ENCODE peak calls at places on chromosome 7, in seven cellular contexts. One of them, this sample, is unnamed.

GRCh38 chr7:27198871-27199801 is 755 bp downstream of the HOXA13 start:
- DNase-seq in heart left ventricle: no peak
- DNase-seq in testis: no peak
- DNase-seq in adrenal gland: no peak
- DNase-seq in tibial nerve: no peak
- DNase-seq in HepG2: no peak
- DNase-seq in uterus: no peak
- DNase-seq in this sample: no peak

GRCh38 chr7:45191361-45191760 is 33.8 kb downstream of the RAMP3 start:
- DNase-seq in heart left ventricle: no peak
- DNase-seq in testis: no peak
- DNase-seq in adrenal gland: no peak
- DNase-seq in tibial nerve: no peak
- DNase-seq in HepG2: no peak
- DNase-seq in uterus: no peak
- DNase-seq in this sample: no peak

GRCh38 chr7:151754142-151754590 is 122.7 kb downstream of the PRKAG2 start:
- DNase-seq in heart left ventricle: peak
- DNase-seq in testis: peak
- DNase-seq in adrenal gland: peak
- DNase-seq in tibial nerve: peak
- DNase-seq in HepG2: peak
- DNase-seq in uterus: peak
- DNase-seq in this sample: peak

GRCh38 chr7:116097365-116098009 is 66.9 kb upstream of the TFEC start:
- DNase-seq in heart left ventricle: no peak
- DNase-seq in testis: no peak
- DNase-seq in adrenal gland: no peak
- DNase-seq in tibial nerve: no peak
- DNase-seq in HepG2: peak
- DNase-seq in uterus: no peak
- DNase-seq in this sample: no peak

GRCh38 chr7:2417981-2418481 is 14.6 kb downstream of the CHST12 start:
- DNase-seq in heart left ventricle: peak
- DNase-seq in testis: no peak
- DNase-seq in adrenal gland: no peak
- DNase-seq in tibial nerve: no peak
- DNase-seq in HepG2: no peak
- DNase-seq in uterus: no peak
- DNase-seq in this sample: no peak

GRCh38 chr7:131007439-131008330 is 273.7 kb upstream of the KLF14 start:
- DNase-seq in heart left ventricle: peak
- DNase-seq in testis: peak
- DNase-seq in adrenal gland: peak
- DNase-seq in tibial nerve: peak
- DNase-seq in HepG2: peak
- DNase-seq in uterus: peak
- DNase-seq in this sample: peak

GRCh38 chr7:45973725-45974532 is 52.9 kb upstream of the IGFBP3 start:
- DNase-seq in heart left ventricle: no peak
- DNase-seq in testis: peak
- DNase-seq in adrenal gland: no peak
- DNase-seq in tibial nerve: no peak
- DNase-seq in HepG2: peak
- DNase-seq in uterus: no peak
- DNase-seq in this sample: no peak

GRCh38 chr7:84857336-84857735 is 329.5 kb downstream of the SEMA3D start:
- DNase-seq in heart left ventricle: no peak
- DNase-seq in testis: no peak
- DNase-seq in adrenal gland: no peak
- DNase-seq in tibial nerve: no peak
- DNase-seq in HepG2: no peak
- DNase-seq in uterus: no peak
- DNase-seq in this sample: no peak

GRCh38 chr7:12646139-12646538 is 41.3 kb upstream of the ARL4A start:
- DNase-seq in heart left ventricle: no peak
- DNase-seq in testis: no peak
- DNase-seq in adrenal gland: no peak
- DNase-seq in tibial nerve: no peak
- DNase-seq in HepG2: peak
- DNase-seq in uterus: no peak
- DNase-seq in this sample: no peak

GRCh38 chr7:156432018-156432417 is 208.6 kb upstream of the RNF32 start:
- DNase-seq in heart left ventricle: no peak
- DNase-seq in testis: no peak
- DNase-seq in adrenal gland: no peak
- DNase-seq in tibial nerve: no peak
- DNase-seq in HepG2: no peak
- DNase-seq in uterus: no peak
- DNase-seq in this sample: no peak

GRCh38 chr7:111006691-111007090 is 84.2 kb upstream of the LRRN3 start:
- DNase-seq in heart left ventricle: no peak
- DNase-seq in testis: no peak
- DNase-seq in adrenal gland: no peak
- DNase-seq in tibial nerve: no peak
- DNase-seq in HepG2: no peak
- DNase-seq in uterus: no peak
- DNase-seq in this sample: no peak

GRCh38 chr7:108016841-108017775 is 14.1 kb upstream of the LAMB1 start:
- DNase-seq in heart left ventricle: no peak
- DNase-seq in testis: no peak
- DNase-seq in adrenal gland: no peak
- DNase-seq in tibial nerve: peak
- DNase-seq in HepG2: peak
- DNase-seq in uterus: no peak
- DNase-seq in this sample: no peak

GRCh38 chr7:131538071-131538790 is 18.2 kb downstream of the PODXL start:
- DNase-seq in heart left ventricle: no peak
- DNase-seq in testis: no peak
- DNase-seq in adrenal gland: no peak
- DNase-seq in tibial nerve: no peak
- DNase-seq in HepG2: no peak
- DNase-seq in uterus: no peak
- DNase-seq in this sample: no peak

GRCh38 chr7:43668035-43668434 is 61.3 kb downstream of the COA1 start:
- DNase-seq in heart left ventricle: no peak
- DNase-seq in testis: no peak
- DNase-seq in adrenal gland: no peak
- DNase-seq in tibial nerve: no peak
- DNase-seq in HepG2: no peak
- DNase-seq in uterus: no peak
- DNase-seq in this sample: no peak

GRCh38 chr7:41448104-41448503 is 254.8 kb downstream of the INHBA start:
- DNase-seq in heart left ventricle: no peak
- DNase-seq in testis: no peak
- DNase-seq in adrenal gland: no peak
- DNase-seq in tibial nerve: no peak
- DNase-seq in HepG2: peak
- DNase-seq in uterus: no peak
- DNase-seq in this sample: no peak

GRCh38 chr7:141295367-141295895 is 221.6 kb downstream of the TMEM178B start:
- DNase-seq in heart left ventricle: no peak
- DNase-seq in testis: no peak
- DNase-seq in adrenal gland: no peak
- DNase-seq in tibial nerve: no peak
- DNase-seq in HepG2: no peak
- DNase-seq in uterus: no peak
- DNase-seq in this sample: no peak

GRCh38 chr7:90337106-90337505 is 9.4 kb upstream of the GTPBP10 start:
- DNase-seq in heart left ventricle: no peak
- DNase-seq in testis: no peak
- DNase-seq in adrenal gland: no peak
- DNase-seq in tibial nerve: no peak
- DNase-seq in HepG2: no peak
- DNase-seq in uterus: no peak
- DNase-seq in this sample: no peak

GRCh38 chr7:50359995-50360925 is 55.7 kb downstream of the IKZF1 start:
- DNase-seq in heart left ventricle: no peak
- DNase-seq in testis: no peak
- DNase-seq in adrenal gland: no peak
- DNase-seq in tibial nerve: no peak
- DNase-seq in HepG2: no peak
- DNase-seq in uterus: no peak
- DNase-seq in this sample: no peak

GRCh38 chr7:90580051-90580450 is 16.1 kb upstream of the CDK14 start:
- DNase-seq in heart left ventricle: no peak
- DNase-seq in testis: no peak
- DNase-seq in adrenal gland: no peak
- DNase-seq in tibial nerve: no peak
- DNase-seq in HepG2: no peak
- DNase-seq in uterus: no peak
- DNase-seq in this sample: no peak

GRCh38 chr7:155921086-155921803 is 109.0 kb upstream of the SHH start:
- DNase-seq in heart left ventricle: no peak
- DNase-seq in testis: no peak
- DNase-seq in adrenal gland: no peak
- DNase-seq in tibial nerve: no peak
- DNase-seq in HepG2: no peak
- DNase-seq in uterus: no peak
- DNase-seq in this sample: no peak

GRCh38 chr7:77242535-77242934 is 42.9 kb upstream of the FGL2 start:
- DNase-seq in heart left ventricle: no peak
- DNase-seq in testis: no peak
- DNase-seq in adrenal gland: no peak
- DNase-seq in tibial nerve: no peak
- DNase-seq in HepG2: no peak
- DNase-seq in uterus: no peak
- DNase-seq in this sample: no peak
- H3K4me3 ChIP-seq in heart left ventricle: peak
- H3K4me3 ChIP-seq in testis: no peak
- H3K4me3 ChIP-seq in adrenal gland: no peak
- H3K4me3 ChIP-seq in tibial nerve: no peak
- H3K4me3 ChIP-seq in HepG2: no peak
- H3K4me3 ChIP-seq in uterus: no peak
- H3K4me3 ChIP-seq in this sample: no peak

GRCh38 chr7:38229386-38229785 is 44.0 kb downstream of the TARP start:
- DNase-seq in heart left ventricle: no peak
- DNase-seq in testis: no peak
- DNase-seq in adrenal gland: no peak
- DNase-seq in tibial nerve: no peak
- DNase-seq in HepG2: no peak
- DNase-seq in uterus: no peak
- DNase-seq in this sample: no peak
- TF ChIP-seq POLR2A in heart left ventricle: no peak
- TF ChIP-seq POLR2A in testis: no peak
- TF ChIP-seq POLR2A in adrenal gland: no peak
- TF ChIP-seq POLR2A in tibial nerve: no peak
- TF ChIP-seq POLR2A in HepG2: no peak
- TF ChIP-seq POLR2A in uterus: no peak
- TF ChIP-seq POLR2A in this sample: no peak

GRCh38 chr7:148986737-148987009 is 41.6 kb downstream of the PDIA4 start:
- DNase-seq in heart left ventricle: no peak
- DNase-seq in testis: no peak
- DNase-seq in adrenal gland: no peak
- DNase-seq in tibial nerve: no peak
- DNase-seq in HepG2: no peak
- DNase-seq in uterus: no peak
- DNase-seq in this sample: no peak

GRCh38 chr7:148979827-148980226 is 48.5 kb downstream of the PDIA4 start:
- DNase-seq in heart left ventricle: no peak
- DNase-seq in testis: no peak
- DNase-seq in adrenal gland: no peak
- DNase-seq in tibial nerve: no peak
- DNase-seq in HepG2: no peak
- DNase-seq in uterus: no peak
- DNase-seq in this sample: no peak

GRCh38 chr7:148983220-148984146 is 44.8 kb downstream of the PDIA4 start:
- DNase-seq in heart left ventricle: peak
- DNase-seq in testis: peak
- DNase-seq in adrenal gland: peak
- DNase-seq in tibial nerve: peak
- DNase-seq in HepG2: peak
- DNase-seq in uterus: peak
- DNase-seq in this sample: peak

GRCh38 chr7:148987010-148987750 is 41.1 kb downstream of the PDIA4 start:
- DNase-seq in heart left ventricle: peak
- DNase-seq in testis: peak
- DNase-seq in adrenal gland: peak
- DNase-seq in tibial nerve: peak
- DNase-seq in HepG2: peak
- DNase-seq in uterus: peak
- DNase-seq in this sample: peak

GRCh38 chr7:148982596-148983219 is 45.6 kb downstream of the PDIA4 start:
- DNase-seq in heart left ventricle: no peak
- DNase-seq in testis: peak
- DNase-seq in adrenal gland: peak
- DNase-seq in tibial nerve: no peak
- DNase-seq in HepG2: no peak
- DNase-seq in uterus: no peak
- DNase-seq in this sample: no peak
- H3K27ac ChIP-seq in heart left ventricle: no peak
- H3K27ac ChIP-seq in testis: peak
- H3K27ac ChIP-seq in adrenal gland: no peak
- H3K27ac ChIP-seq in tibial nerve: no peak
- H3K27ac ChIP-seq in HepG2: no peak
- H3K27ac ChIP-seq in uterus: peak
- H3K27ac ChIP-seq in this sample: peak

GRCh38 chr7:87318741-87319140 is 26.7 kb upstream of the CROT start:
- DNase-seq in heart left ventricle: no peak
- DNase-seq in testis: no peak
- DNase-seq in adrenal gland: no peak
- DNase-seq in tibial nerve: no peak
- DNase-seq in HepG2: peak
- DNase-seq in uterus: no peak
- DNase-seq in this sample: no peak

GRCh38 chr7:87316097-87316700 is 29.3 kb upstream of the CROT start:
- DNase-seq in heart left ventricle: no peak
- DNase-seq in testis: no peak
- DNase-seq in adrenal gland: no peak
- DNase-seq in tibial nerve: no peak
- DNase-seq in HepG2: no peak
- DNase-seq in uterus: no peak
- DNase-seq in this sample: no peak

GRCh38 chr7:87316846-87317545 is 28.5 kb upstream of the CROT start:
- DNase-seq in heart left ventricle: no peak
- DNase-seq in testis: no peak
- DNase-seq in adrenal gland: no peak
- DNase-seq in tibial nerve: no peak
- DNase-seq in HepG2: peak
- DNase-seq in uterus: no peak
- DNase-seq in this sample: no peak

GRCh38 chr7:87312215-87312865 is 33.1 kb upstream of the CROT start:
- DNase-seq in heart left ventricle: no peak
- DNase-seq in testis: peak
- DNase-seq in adrenal gland: peak
- DNase-seq in tibial nerve: peak
- DNase-seq in HepG2: peak
- DNase-seq in uterus: peak
- DNase-seq in this sample: peak

DNA sequence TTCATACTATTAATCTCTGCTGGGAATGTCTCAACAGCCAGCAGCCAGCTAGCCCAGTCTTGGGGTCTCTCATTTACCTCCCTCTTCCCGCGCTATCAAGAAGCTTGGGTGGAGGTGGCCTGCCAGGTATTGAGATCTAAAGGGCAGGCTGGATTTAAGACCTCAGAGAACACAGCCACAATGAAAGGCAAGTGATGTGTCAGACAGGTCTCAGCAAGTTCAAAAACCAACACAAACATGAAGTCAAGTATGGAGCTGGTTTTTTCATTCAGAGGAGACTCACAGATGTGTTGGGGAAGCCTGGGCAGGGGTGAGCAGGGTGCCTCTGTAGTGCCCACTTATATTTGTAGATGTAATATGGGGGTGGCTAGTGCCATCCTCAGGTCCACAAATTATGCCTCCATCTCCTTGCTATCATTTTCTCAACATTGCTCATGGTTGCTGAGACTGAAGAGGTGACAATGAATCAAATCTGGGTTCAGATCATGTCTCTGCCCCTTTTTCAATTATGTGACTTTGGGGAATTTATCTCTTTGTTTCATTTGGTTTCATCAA is 27.7 kb upstream of the CROT start:
- DNase-seq in heart left ventricle: no peak
- DNase-seq in testis: no peak
- DNase-seq in adrenal gland: no peak
- DNase-seq in tibial nerve: no peak
- DNase-seq in HepG2: no peak
- DNase-seq in uterus: no peak
- DNase-seq in this sample: no peak
- H3K4me3 ChIP-seq in heart left ventricle: no peak
- H3K4me3 ChIP-seq in testis: no peak
- H3K4me3 ChIP-seq in adrenal gland: no peak
- H3K4me3 ChIP-seq in tibial nerve: no peak
- H3K4me3 ChIP-seq in HepG2: no peak
- H3K4me3 ChIP-seq in uterus: no peak
- H3K4me3 ChIP-seq in this sample: no peak